ENCODE peak calls at places on chromosomes 6 and 20, in ten cellular contexts. One of them, this sample, is unnamed.

GRCh38 chr6:164409309-164410009 is 899.9 kb downstream of the C6orf118 start:
- DNase-seq in WERI-Rb-1: no peak
- DNase-seq in A549: no peak
- DNase-seq in epithelial cell of esophagus: no peak
- DNase-seq in uterus: no peak
- DNase-seq in fibroblast of pulmonary artery: no peak
- DNase-seq in neural progenitor cell: no peak
- DNase-seq in HFF-Myc: no peak
- DNase-seq in left lung: no peak
- DNase-seq in kidney epithelial cell: no peak
- DNase-seq in this sample: no peak

GRCh38 chr6:107645740-107646139 is 155.8 kb downstream of the SOBP start:
- DNase-seq in WERI-Rb-1: no peak
- DNase-seq in A549: no peak
- DNase-seq in epithelial cell of esophagus: no peak
- DNase-seq in uterus: no peak
- DNase-seq in fibroblast of pulmonary artery: no peak
- DNase-seq in neural progenitor cell: peak
- DNase-seq in HFF-Myc: no peak
- DNase-seq in left lung: no peak
- DNase-seq in kidney epithelial cell: no peak
- DNase-seq in this sample: no peak

GRCh38 chr20:23702021-23702420 is 13.2 kb upstream of the CST4 start:
- DNase-seq in WERI-Rb-1: no peak
- DNase-seq in A549: no peak
- DNase-seq in epithelial cell of esophagus: no peak
- DNase-seq in uterus: no peak
- DNase-seq in fibroblast of pulmonary artery: peak
- DNase-seq in neural progenitor cell: no peak
- DNase-seq in HFF-Myc: no peak
- DNase-seq in left lung: no peak
- DNase-seq in kidney epithelial cell: no peak
- DNase-seq in this sample: no peak

GRCh38 chr20:58308680-58309527 is 611 bp upstream of the RAB22A start:
- DNase-seq in WERI-Rb-1: no peak
- DNase-seq in A549: peak
- DNase-seq in epithelial cell of esophagus: peak
- DNase-seq in uterus: peak
- DNase-seq in fibroblast of pulmonary artery: peak
- DNase-seq in neural progenitor cell: peak
- DNase-seq in HFF-Myc: no peak
- DNase-seq in left lung: peak
- DNase-seq in kidney epithelial cell: no peak
- DNase-seq in this sample: no peak

GRCh38 chr6:108862479-108863191 is 14.4 kb downstream of the ARMC2 start:
- DNase-seq in WERI-Rb-1: no peak
- DNase-seq in A549: no peak
- DNase-seq in epithelial cell of esophagus: no peak
- DNase-seq in uterus: no peak
- DNase-seq in fibroblast of pulmonary artery: no peak
- DNase-seq in neural progenitor cell: no peak
- DNase-seq in HFF-Myc: no peak
- DNase-seq in left lung: peak
- DNase-seq in kidney epithelial cell: no peak
- DNase-seq in this sample: no peak

GRCh38 chr6:134111062-134111677 is 58.7 kb upstream of the SLC2A12 start:
- DNase-seq in WERI-Rb-1: peak
- DNase-seq in A549: peak
- DNase-seq in epithelial cell of esophagus: peak
- DNase-seq in uterus: no peak
- DNase-seq in fibroblast of pulmonary artery: peak
- DNase-seq in neural progenitor cell: peak
- DNase-seq in HFF-Myc: peak
- DNase-seq in left lung: no peak
- DNase-seq in kidney epithelial cell: no peak
- DNase-seq in this sample: no peak

GRCh38 chr6:106192824-106193223 is 106.7 kb downstream of the PRDM1 start:
- DNase-seq in WERI-Rb-1: no peak
- DNase-seq in A549: no peak
- DNase-seq in epithelial cell of esophagus: peak
- DNase-seq in uterus: no peak
- DNase-seq in fibroblast of pulmonary artery: no peak
- DNase-seq in neural progenitor cell: no peak
- DNase-seq in HFF-Myc: peak
- DNase-seq in left lung: no peak
- DNase-seq in kidney epithelial cell: peak
- DNase-seq in this sample: peak

GRCh38 chr6:170099387-170099786 is 191.5 kb downstream of the DLL1 start:
- DNase-seq in WERI-Rb-1: no peak
- DNase-seq in A549: no peak
- DNase-seq in epithelial cell of esophagus: no peak
- DNase-seq in uterus: no peak
- DNase-seq in fibroblast of pulmonary artery: no peak
- DNase-seq in neural progenitor cell: no peak
- DNase-seq in HFF-Myc: no peak
- DNase-seq in left lung: no peak
- DNase-seq in kidney epithelial cell: no peak
- DNase-seq in this sample: no peak

GRCh38 chr6:156783958-156784357 is 6.8 kb downstream of the ARID1B start:
- DNase-seq in WERI-Rb-1: no peak
- DNase-seq in A549: no peak
- DNase-seq in epithelial cell of esophagus: no peak
- DNase-seq in uterus: no peak
- DNase-seq in fibroblast of pulmonary artery: no peak
- DNase-seq in neural progenitor cell: peak
- DNase-seq in HFF-Myc: no peak
- DNase-seq in left lung: no peak
- DNase-seq in kidney epithelial cell: no peak
- DNase-seq in this sample: no peak
- H3K4me3 ChIP-seq in WERI-Rb-1: no peak
- H3K4me3 ChIP-seq in A549: no peak
- H3K4me3 ChIP-seq in epithelial cell of esophagus: no peak
- H3K4me3 ChIP-seq in uterus: no peak
- H3K4me3 ChIP-seq in fibroblast of pulmonary artery: no peak
- H3K4me3 ChIP-seq in neural progenitor cell: peak
- H3K4me3 ChIP-seq in HFF-Myc: no peak
- H3K4me3 ChIP-seq in left lung: no peak
- H3K4me3 ChIP-seq in kidney epithelial cell: no peak
- H3K4me3 ChIP-seq in this sample: no peak

GRCh38 chr6:86936834-86937218 is 502 bp upstream of the HTR1E start:
- DNase-seq in WERI-Rb-1: no peak
- DNase-seq in A549: no peak
- DNase-seq in epithelial cell of esophagus: no peak
- DNase-seq in uterus: no peak
- DNase-seq in fibroblast of pulmonary artery: no peak
- DNase-seq in neural progenitor cell: peak
- DNase-seq in HFF-Myc: no peak
- DNase-seq in left lung: peak
- DNase-seq in kidney epithelial cell: no peak
- DNase-seq in this sample: no peak

GRCh38 chr6:86934365-86934764 is 3.0 kb upstream of the HTR1E start:
- DNase-seq in WERI-Rb-1: no peak
- DNase-seq in A549: no peak
- DNase-seq in epithelial cell of esophagus: no peak
- DNase-seq in uterus: no peak
- DNase-seq in fibroblast of pulmonary artery: no peak
- DNase-seq in neural progenitor cell: no peak
- DNase-seq in HFF-Myc: no peak
- DNase-seq in left lung: no peak
- DNase-seq in kidney epithelial cell: no peak
- DNase-seq in this sample: no peak

GRCh38 chr6:86942761-86943526 is 5.6 kb downstream of the HTR1E start:
- DNase-seq in WERI-Rb-1: no peak
- DNase-seq in A549: no peak
- DNase-seq in epithelial cell of esophagus: no peak
- DNase-seq in uterus: no peak
- DNase-seq in fibroblast of pulmonary artery: no peak
- DNase-seq in neural progenitor cell: peak
- DNase-seq in HFF-Myc: no peak
- DNase-seq in left lung: no peak
- DNase-seq in kidney epithelial cell: no peak
- DNase-seq in this sample: no peak

GRCh38 chr6:86938814-86939213 is 1.5 kb downstream of the HTR1E start:
- DNase-seq in WERI-Rb-1: no peak
- DNase-seq in A549: no peak
- DNase-seq in epithelial cell of esophagus: no peak
- DNase-seq in uterus: no peak
- DNase-seq in fibroblast of pulmonary artery: no peak
- DNase-seq in neural progenitor cell: no peak
- DNase-seq in HFF-Myc: no peak
- DNase-seq in left lung: no peak
- DNase-seq in kidney epithelial cell: no peak
- DNase-seq in this sample: no peak

DNA sequence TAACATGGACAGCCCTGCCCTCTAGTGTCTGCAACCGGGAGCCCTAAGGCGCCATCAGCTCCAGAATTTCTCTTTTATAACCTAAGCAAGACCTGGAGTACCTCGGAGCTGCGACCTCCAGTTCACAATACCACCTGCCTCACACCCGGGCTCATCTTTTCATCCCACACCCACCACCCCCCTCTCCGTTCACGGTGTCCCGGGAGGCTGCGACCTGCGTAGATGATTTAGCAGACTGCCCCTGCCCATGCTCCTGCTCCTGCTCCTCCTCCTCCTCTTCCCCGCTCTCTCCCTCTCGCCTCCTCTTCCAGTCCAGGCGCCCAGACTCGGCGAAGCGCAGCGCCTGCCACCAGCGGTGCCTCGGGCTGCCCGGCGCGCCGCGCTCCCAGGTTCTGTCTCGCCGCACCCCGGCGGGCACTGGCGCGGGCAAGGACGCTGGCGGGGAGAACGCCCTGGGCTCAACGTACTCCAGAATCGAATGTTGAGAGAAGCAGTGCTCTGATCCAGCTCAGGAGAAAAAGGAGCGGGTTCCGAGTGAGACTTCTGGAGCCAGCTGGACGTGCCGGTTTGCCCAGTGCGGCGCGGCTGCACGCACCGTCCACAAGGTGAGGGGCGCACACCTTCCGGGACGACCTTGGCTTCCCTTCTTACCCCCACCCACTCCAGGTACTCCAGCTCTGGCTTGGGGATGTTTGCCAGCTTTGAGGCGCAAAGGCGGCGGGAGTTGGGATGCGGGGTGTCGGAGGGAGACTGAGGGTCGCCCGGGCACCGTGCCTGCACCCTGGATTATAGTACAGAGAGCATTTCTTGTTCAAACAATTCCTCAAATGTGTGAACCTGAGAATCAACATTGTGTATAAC is at the start of gene HTR1E:
- DNase-seq in WERI-Rb-1: peak
- DNase-seq in A549: peak
- DNase-seq in epithelial cell of esophagus: peak
- DNase-seq in uterus: peak
- DNase-seq in fibroblast of pulmonary artery: peak
- DNase-seq in neural progenitor cell: peak
- DNase-seq in HFF-Myc: no peak
- DNase-seq in left lung: peak
- DNase-seq in kidney epithelial cell: no peak
- DNase-seq in this sample: no peak
- TF ChIP-seq CTCF in WERI-Rb-1: peak
- TF ChIP-seq CTCF in A549: peak
- TF ChIP-seq CTCF in epithelial cell of esophagus: peak
- TF ChIP-seq CTCF in uterus: peak
- TF ChIP-seq CTCF in fibroblast of pulmonary artery: peak
- TF ChIP-seq CTCF in neural progenitor cell: peak
- TF ChIP-seq CTCF in HFF-Myc: peak
- TF ChIP-seq CTCF in left lung: peak
- TF ChIP-seq CTCF in kidney epithelial cell: peak
- TF ChIP-seq CTCF in this sample: peak

DNA sequence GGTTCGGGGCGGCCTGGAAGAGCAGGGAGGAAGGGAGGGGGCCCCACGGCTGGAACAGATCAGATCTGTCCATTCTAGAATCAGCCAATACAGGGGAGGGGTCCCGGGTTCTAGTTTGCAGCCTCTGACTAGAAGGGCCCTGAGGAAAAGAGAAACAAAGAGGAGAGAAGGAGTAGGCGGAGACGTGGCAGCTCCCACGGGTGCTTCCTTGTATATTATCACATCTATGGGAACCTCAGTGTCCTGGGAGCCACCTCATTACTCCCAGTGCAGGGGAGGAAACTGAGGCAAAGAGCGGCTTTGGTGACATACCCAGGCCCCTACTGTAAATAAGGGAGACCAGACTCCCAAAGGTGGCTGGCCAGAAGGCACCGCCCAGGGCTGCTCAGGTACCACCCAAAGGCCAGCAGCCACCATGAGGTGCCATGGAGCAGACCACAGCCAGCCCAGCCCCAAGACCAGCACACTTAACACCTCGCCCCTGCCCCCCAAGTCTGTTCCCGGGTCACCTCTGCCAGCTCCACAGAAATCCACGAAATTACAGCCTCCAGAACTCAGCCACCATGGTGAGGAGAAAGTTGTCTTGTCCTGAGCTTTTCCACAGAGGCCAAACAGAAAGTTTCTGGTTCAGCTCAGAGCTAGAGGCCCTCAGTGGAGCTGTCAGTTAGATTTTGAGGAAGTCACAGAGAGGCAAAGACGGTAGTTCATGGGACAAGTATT is 2.1 kb downstream of the ZC3H12D start:
- DNase-seq in WERI-Rb-1: no peak
- DNase-seq in A549: no peak
- DNase-seq in epithelial cell of esophagus: no peak
- DNase-seq in uterus: no peak
- DNase-seq in fibroblast of pulmonary artery: no peak
- DNase-seq in neural progenitor cell: no peak
- DNase-seq in HFF-Myc: no peak
- DNase-seq in left lung: no peak
- DNase-seq in kidney epithelial cell: no peak
- DNase-seq in this sample: no peak
- H3K4me3 ChIP-seq in WERI-Rb-1: no peak
- H3K4me3 ChIP-seq in A549: no peak
- H3K4me3 ChIP-seq in epithelial cell of esophagus: no peak
- H3K4me3 ChIP-seq in uterus: peak
- H3K4me3 ChIP-seq in fibroblast of pulmonary artery: no peak
- H3K4me3 ChIP-seq in neural progenitor cell: no peak
- H3K4me3 ChIP-seq in HFF-Myc: no peak
- H3K4me3 ChIP-seq in left lung: no peak
- H3K4me3 ChIP-seq in kidney epithelial cell: no peak
- H3K4me3 ChIP-seq in this sample: no peak

GRCh38 chr20:47379433-47380150 is 23.1 kb upstream of the ZMYND8 start:
- DNase-seq in WERI-Rb-1: no peak
- DNase-seq in A549: peak
- DNase-seq in epithelial cell of esophagus: no peak
- DNase-seq in uterus: peak
- DNase-seq in fibroblast of pulmonary artery: peak
- DNase-seq in neural progenitor cell: no peak
- DNase-seq in HFF-Myc: no peak
- DNase-seq in left lung: no peak
- DNase-seq in kidney epithelial cell: no peak
- DNase-seq in this sample: no peak

GRCh38 chr20:47382746-47383145 is 26.2 kb upstream of the ZMYND8 start:
- DNase-seq in WERI-Rb-1: no peak
- DNase-seq in A549: no peak
- DNase-seq in epithelial cell of esophagus: no peak
- DNase-seq in uterus: no peak
- DNase-seq in fibroblast of pulmonary artery: no peak
- DNase-seq in neural progenitor cell: no peak
- DNase-seq in HFF-Myc: no peak
- DNase-seq in left lung: peak
- DNase-seq in kidney epithelial cell: no peak
- DNase-seq in this sample: no peak

GRCh38 chr20:47373206-47373722 is 16.8 kb upstream of the ZMYND8 start:
- DNase-seq in WERI-Rb-1: no peak
- DNase-seq in A549: no peak
- DNase-seq in epithelial cell of esophagus: no peak
- DNase-seq in uterus: no peak
- DNase-seq in fibroblast of pulmonary artery: no peak
- DNase-seq in neural progenitor cell: no peak
- DNase-seq in HFF-Myc: no peak
- DNase-seq in left lung: no peak
- DNase-seq in kidney epithelial cell: no peak
- DNase-seq in this sample: no peak

GRCh38 chr20:47380481-47380880 is 24.0 kb upstream of the ZMYND8 start:
- DNase-seq in WERI-Rb-1: no peak
- DNase-seq in A549: no peak
- DNase-seq in epithelial cell of esophagus: no peak
- DNase-seq in uterus: no peak
- DNase-seq in fibroblast of pulmonary artery: peak
- DNase-seq in neural progenitor cell: no peak
- DNase-seq in HFF-Myc: no peak
- DNase-seq in left lung: no peak
- DNase-seq in kidney epithelial cell: no peak
- DNase-seq in this sample: no peak

DNA sequence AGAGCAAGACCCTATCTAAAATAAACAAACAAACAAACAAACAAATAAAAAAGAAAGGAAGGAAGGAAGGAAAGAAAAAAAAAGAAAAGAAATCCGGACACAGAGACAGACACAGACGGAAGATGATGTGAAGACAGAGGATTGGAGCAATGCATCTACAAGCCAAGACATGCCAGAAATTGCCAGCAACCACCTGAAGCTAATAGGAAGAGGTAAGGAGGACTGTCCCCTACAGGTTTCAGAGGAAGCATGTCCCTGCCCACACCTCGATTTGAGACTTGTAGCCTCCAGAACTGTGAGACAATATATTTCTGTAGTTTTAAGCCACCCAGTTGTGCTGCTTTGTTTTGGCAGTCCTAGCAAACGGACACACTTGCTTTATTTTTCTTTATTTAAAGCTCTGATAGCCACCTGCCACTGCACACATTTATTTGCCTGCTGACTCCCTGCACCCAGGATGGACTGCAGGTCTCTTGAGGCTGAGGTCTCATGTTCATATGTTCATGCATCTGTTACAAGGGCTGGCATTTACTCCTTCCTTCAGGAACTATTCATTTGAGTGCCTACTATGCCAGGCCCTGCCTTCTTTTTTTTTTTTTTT is 20.7 kb upstream of the ZMYND8 start:
- DNase-seq in WERI-Rb-1: no peak
- DNase-seq in A549: no peak
- DNase-seq in epithelial cell of esophagus: peak
- DNase-seq in uterus: no peak
- DNase-seq in fibroblast of pulmonary artery: no peak
- DNase-seq in neural progenitor cell: no peak
- DNase-seq in HFF-Myc: no peak
- DNase-seq in left lung: no peak
- DNase-seq in kidney epithelial cell: no peak
- DNase-seq in this sample: no peak
- TF ChIP-seq CTCF in WERI-Rb-1: peak
- TF ChIP-seq CTCF in A549: no peak
- TF ChIP-seq CTCF in epithelial cell of esophagus: peak
- TF ChIP-seq CTCF in uterus: no peak
- TF ChIP-seq CTCF in fibroblast of pulmonary artery: no peak
- TF ChIP-seq CTCF in neural progenitor cell: no peak
- TF ChIP-seq CTCF in HFF-Myc: no peak
- TF ChIP-seq CTCF in left lung: no peak
- TF ChIP-seq CTCF in kidney epithelial cell: no peak
- TF ChIP-seq CTCF in this sample: no peak

This sample was measured in epithelial cell of proximal tubule.